ENCODE peak calls at places on chromosomes 7 and 10, in ten cellular contexts. I is Peyer's patch, O is PC-9, Z is esophagus squamous epithelium, T is choroid plexus epithelial cell, D is neural progenitor cell, W is astrocyte of the spinal cord, B is fibroblast of pulmonary artery, A is heart right ventricle, X is uterus. G is an unnamed sample.

GRCh38 chr7:50560865-50561351 is 4.3 kb downstream of the DDC start:
- DNase-seq in I (peak; percentile 72), O (no peak), Z (no peak), T (no peak), D (peak; percentile 20), W (no peak), B (no peak), A (no peak), X (no peak), G (no peak)

GRCh38 chr7:285731-286130 is 4.2 kb upstream of the FOXL3 start:
- DNase-seq in I (no peak), O (no peak), Z (no peak), T (no peak), D (no peak), W (no peak), B (no peak), A (no peak), X (no peak), G (no peak)

GRCh38 chr7:3229904-3230470 is 71.1 kb upstream of the SDK1 start:
- DNase-seq in I (no peak), O (no peak), Z (no peak), T (no peak), D (no peak), W (no peak), B (no peak), A (no peak), X (no peak), G (no peak)

GRCh38 chr10:35386594-35387174 is 50.4 kb downstream of the CCNY start:
- DNase-seq in I (no peak), O (peak; percentile 20), Z (no peak), T (peak; percentile 70), D (peak; percentile 57), W (peak; percentile 44), B (peak; percentile 82), A (peak; percentile 75), X (no peak), G (no peak)

GRCh38 chr10:37734971-37735370 is 122.4 kb downstream of the ZNF248 start:
- DNase-seq in I (no peak), O (no peak), Z (no peak), T (peak; percentile 1), D (no peak), W (no peak), B (peak; percentile 2), A (no peak), X (no peak), G (no peak)

GRCh38 chr7:26279405-26279804 is 12.3 kb upstream of the SNX10 start:
- DNase-seq in I (no peak), O (no peak), Z (no peak), T (no peak), D (no peak), W (no peak), B (no peak), A (no peak), X (no peak), G (peak; percentile 3)

GRCh38 chr10:29834990-29835569 is 200.3 kb upstream of the SVIL start:
- DNase-seq in I (no peak), O (no peak), Z (no peak), T (peak; percentile 28), D (no peak), W (peak; percentile 38), B (no peak), A (no peak), X (no peak), G (no peak)

GRCh38 chr10:60082341-60083038 is 176.1 kb upstream of the CCDC6 start:
- DNase-seq in I (no peak), O (no peak), Z (no peak), T (no peak), D (no peak), W (no peak), B (no peak), A (no peak), X (no peak), G (no peak)

GRCh38 chr7:120856198-120856597 is 1.7 kb downstream of the TSPAN12 start:
- DNase-seq in I (no peak), O (no peak), Z (no peak), T (no peak), D (no peak), W (no peak), B (no peak), A (no peak), X (no peak), G (no peak)

GRCh38 chr7:120856621-120857352 is 1.2 kb downstream of the TSPAN12 start:
- DNase-seq in I (peak; percentile 53), O (peak; percentile 53), Z (no peak), T (peak; percentile 11), D (peak; percentile 86), W (peak; percentile 10), B (peak; percentile 11), A (peak; percentile 33), X (peak; percentile 23), G (no peak)

GRCh38 chr7:120858299-120858636 is 324 bp upstream of the TSPAN12 start:
- DNase-seq in I (no peak), O (no peak), Z (no peak), T (peak; percentile 30), D (no peak), W (no peak), B (no peak), A (no peak), X (no peak), G (no peak)

GRCh38 chr7:120860151-120860550 is 2.2 kb upstream of the TSPAN12 start:
- DNase-seq in I (no peak), O (no peak), Z (no peak), T (no peak), D (no peak), W (no peak), B (no peak), A (no peak), X (no peak), G (no peak)

DNA sequence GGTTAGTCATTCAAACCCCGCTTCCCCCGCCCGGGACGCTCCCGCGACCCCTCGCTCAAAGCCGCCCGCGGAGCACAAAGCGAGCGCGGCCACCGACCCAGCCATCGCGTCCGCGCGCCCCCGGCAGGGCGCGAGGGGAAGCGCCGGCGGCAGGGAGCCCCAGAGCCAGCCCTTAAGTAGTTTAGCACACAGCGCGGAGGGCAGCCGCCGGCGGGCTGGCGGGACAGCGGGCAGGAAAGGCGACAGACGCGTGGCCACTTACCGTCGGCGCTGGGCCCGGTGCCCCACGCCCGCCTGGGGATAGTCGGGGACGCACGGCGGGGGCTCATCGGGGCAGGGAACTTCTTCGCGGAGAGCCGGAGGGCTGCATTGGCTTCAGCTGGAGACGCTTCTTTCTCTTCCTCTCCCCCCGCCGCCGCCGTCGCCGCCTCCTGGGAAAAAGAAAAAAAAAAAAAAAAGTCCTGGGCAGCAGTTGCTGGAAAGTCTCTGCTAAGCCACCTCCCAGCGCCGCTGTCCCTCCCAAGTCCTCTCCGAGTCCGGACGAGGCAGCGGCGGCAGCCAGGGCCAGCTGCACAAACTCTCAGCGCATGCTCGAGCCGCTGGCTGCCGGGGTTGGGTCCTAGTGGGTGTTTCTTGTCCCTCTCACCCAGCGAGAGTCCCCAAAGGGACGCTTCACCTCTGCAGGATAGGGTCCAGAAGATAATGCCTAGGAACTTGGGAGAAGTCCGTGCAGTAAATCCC is at the start of gene TSPAN12:
- DNase-seq in I (peak; percentile 83), O (peak; percentile 90), Z (no peak), T (peak; percentile 59), D (peak; percentile 95), W (peak; percentile 79), B (peak; percentile 64), A (peak; percentile 86), X (peak; percentile 69), G (peak; percentile 91)
- TF ChIP-seq CTCF in I (peak; percentile 53), O (peak; percentile 64), Z (no peak), T (peak; percentile 35), D (peak; percentile 64), W (peak; percentile 62), B (peak; percentile 24), A (peak; percentile 83), X (peak; percentile 33), G (no peak)

DNA sequence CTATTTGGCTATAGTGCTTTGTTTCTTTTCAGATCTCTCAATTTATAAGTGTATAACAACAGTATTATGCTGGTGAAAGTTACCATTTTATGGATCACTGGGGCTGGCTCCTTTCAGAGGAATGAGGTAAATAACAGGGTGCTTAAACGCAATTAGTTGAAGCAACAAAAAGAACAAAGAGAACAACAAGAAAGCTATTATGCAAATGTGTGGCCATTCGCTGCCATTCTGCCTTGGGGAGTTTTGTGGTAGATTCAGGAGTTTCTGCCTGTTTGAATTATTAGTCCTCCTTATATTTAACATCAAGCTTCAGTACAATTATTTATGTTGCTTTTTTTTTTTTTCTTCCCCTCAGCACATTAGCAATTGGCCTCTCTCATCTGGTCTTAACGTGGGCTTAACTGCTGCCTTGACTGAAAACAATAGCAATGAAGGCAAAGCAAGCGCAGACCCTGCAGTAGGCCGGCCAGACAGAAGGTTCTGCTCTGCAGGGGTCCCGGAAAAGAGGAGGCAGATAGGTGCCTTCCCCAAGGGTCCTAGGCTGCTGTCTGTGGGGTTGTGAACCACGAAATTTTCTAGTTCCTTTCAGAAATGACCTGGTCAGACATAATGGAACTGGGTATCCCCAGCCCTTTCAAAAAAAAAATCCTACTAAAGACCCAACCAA is 339.9 kb upstream of the PODXL start:
- DNase-seq in I (no peak), O (no peak), Z (no peak), T (no peak), D (peak; percentile 59), W (no peak), B (no peak), A (no peak), X (no peak), G (no peak)
- H3K4me3 ChIP-seq in I (no peak overlapping the region), O (no peak overlapping the region), Z (no peak overlapping the region), T (no peak overlapping the region), D (peak overlapping the region; percentile 25), W (no peak overlapping the region), B (no peak overlapping the region), A (no peak overlapping the region), X (no peak overlapping the region), G (no peak overlapping the region)

DNA sequence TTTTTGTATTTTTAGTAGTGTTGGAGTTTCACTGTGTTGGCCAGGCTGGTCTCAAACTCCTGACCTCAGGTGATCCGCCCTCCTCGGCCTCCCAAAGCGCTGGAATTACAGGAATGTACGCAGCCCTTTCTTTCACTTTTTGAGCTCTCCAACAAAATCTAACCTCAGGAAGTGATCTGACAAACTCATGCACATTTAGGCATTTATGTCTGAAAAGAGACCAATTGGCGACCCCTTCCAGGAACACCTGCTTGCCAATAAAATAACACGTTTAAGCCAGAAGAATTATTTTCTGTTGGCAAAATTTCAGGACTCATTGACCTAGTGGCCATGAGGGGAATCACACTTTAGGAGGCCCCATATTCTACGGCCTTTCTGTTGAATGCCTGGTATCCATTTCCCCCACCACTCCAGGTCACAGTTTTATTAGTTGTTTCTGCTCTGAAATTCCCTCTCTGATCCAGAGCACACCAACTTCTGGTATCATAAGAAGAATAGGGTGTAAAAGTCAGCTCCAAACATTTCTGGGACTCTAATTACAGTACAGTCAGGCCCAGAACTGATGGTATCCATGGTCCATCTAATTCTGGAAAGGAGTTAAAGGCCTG is 65.8 kb upstream of the FRMD4A start:
- DNase-seq in I (no peak), O (peak; percentile 38), Z (no peak), T (peak; percentile 57), D (no peak), W (no peak), B (peak; percentile 55), A (no peak), X (no peak), G (no peak)
- TF ChIP-seq CTCF in I (peak; percentile 9), O (peak; percentile 59), Z (no peak), T (peak; percentile 67), D (peak; percentile 54), W (peak; percentile 69), B (peak; percentile 56), A (peak; percentile 41), X (no peak), G (no peak)

GRCh38 chr7:23246540-23246939 is at the start of gene GPNMB:
- DNase-seq in I (no peak), O (peak; percentile 60), Z (no peak), T (peak; percentile 92), D (no peak), W (peak; percentile 52), B (peak; percentile 81), A (peak; percentile 24), X (peak; percentile 63), G (peak; percentile 91)
- H3K4me3 ChIP-seq in I (peak within 1 kb of the TSS; percentile 44), O (peak within 1 kb of the TSS; percentile 3), Z (peak within 1 kb of the TSS; percentile 65), T (peak within 1 kb of the TSS; percentile 62), D (no peak within 1 kb of the TSS), W (peak within 1 kb of the TSS; percentile 17), B (peak within 1 kb of the TSS; percentile 56), A (peak within 1 kb of the TSS; percentile 65), X (peak within 1 kb of the TSS; percentile 54), G (peak within 1 kb of the TSS; percentile 50)